ENCODE peak calls at places on chromosomes 12 and 14, in ten cellular contexts. One of them, this sample, is unnamed.

GRCh38 chr14:72928872-72929271 is 2.6 kb downstream of the DCAF4 start:
- DNase-seq in tibial nerve: no peak
- DNase-seq in mucosa of descending colon: no peak
- DNase-seq in K562: no peak
- DNase-seq in gastrocnemius medialis: no peak
- DNase-seq in astrocyte: no peak
- DNase-seq in A549: no peak
- DNase-seq in tibial artery: no peak
- DNase-seq in A673: no peak
- DNase-seq in right lobe of liver: no peak
- DNase-seq in this sample: no peak

GRCh38 chr12:28507055-28507454 is 316.8 kb downstream of the CCDC91 start:
- DNase-seq in tibial nerve: no peak
- DNase-seq in mucosa of descending colon: no peak
- DNase-seq in K562: no peak
- DNase-seq in gastrocnemius medialis: no peak
- DNase-seq in astrocyte: peak; percentile 82
- DNase-seq in A549: no peak
- DNase-seq in tibial artery: no peak
- DNase-seq in A673: no peak
- DNase-seq in right lobe of liver: no peak
- DNase-seq in this sample: peak; percentile 43

GRCh38 chr12:102463659-102464249 is 16.6 kb downstream of the IGF1 start:
- DNase-seq in tibial nerve: no peak
- DNase-seq in mucosa of descending colon: no peak
- DNase-seq in K562: no peak
- DNase-seq in gastrocnemius medialis: no peak
- DNase-seq in astrocyte: no peak
- DNase-seq in A549: no peak
- DNase-seq in tibial artery: no peak
- DNase-seq in A673: no peak
- DNase-seq in right lobe of liver: no peak
- DNase-seq in this sample: no peak

GRCh38 chr14:71324767-71325272 is 417.6 kb downstream of the PCNX1 start:
- DNase-seq in tibial nerve: no peak
- DNase-seq in mucosa of descending colon: no peak
- DNase-seq in K562: peak; percentile 78
- DNase-seq in gastrocnemius medialis: no peak
- DNase-seq in astrocyte: no peak
- DNase-seq in A549: no peak
- DNase-seq in tibial artery: no peak
- DNase-seq in A673: peak; percentile 81
- DNase-seq in right lobe of liver: no peak
- DNase-seq in this sample: no peak

GRCh38 chr12:25648460-25648859 is 95.4 kb upstream of the LMNTD1 start:
- DNase-seq in tibial nerve: no peak
- DNase-seq in mucosa of descending colon: no peak
- DNase-seq in K562: no peak
- DNase-seq in gastrocnemius medialis: peak; percentile 3
- DNase-seq in astrocyte: peak; percentile 71
- DNase-seq in A549: peak; percentile 24
- DNase-seq in tibial artery: peak; percentile 31
- DNase-seq in A673: peak; percentile 52
- DNase-seq in right lobe of liver: no peak
- DNase-seq in this sample: no peak

GRCh38 chr14:96586921-96587822 is 85.0 kb downstream of the PAPOLA start:
- DNase-seq in tibial nerve: no peak
- DNase-seq in mucosa of descending colon: no peak
- DNase-seq in K562: no peak
- DNase-seq in gastrocnemius medialis: no peak
- DNase-seq in astrocyte: no peak
- DNase-seq in A549: no peak
- DNase-seq in tibial artery: no peak
- DNase-seq in A673: no peak
- DNase-seq in right lobe of liver: no peak
- DNase-seq in this sample: no peak

GRCh38 chr14:37720131-37720530 is 124.7 kb downstream of the TTC6 start:
- DNase-seq in tibial nerve: no peak
- DNase-seq in mucosa of descending colon: no peak
- DNase-seq in K562: no peak
- DNase-seq in gastrocnemius medialis: no peak
- DNase-seq in astrocyte: no peak
- DNase-seq in A549: no peak
- DNase-seq in tibial artery: no peak
- DNase-seq in A673: no peak
- DNase-seq in right lobe of liver: no peak
- DNase-seq in this sample: no peak

GRCh38 chr12:96906849-96907664 is at the start of gene NEDD1:
- DNase-seq in tibial nerve: peak; percentile 72
- DNase-seq in mucosa of descending colon: peak; percentile 91
- DNase-seq in K562: peak; percentile 95
- DNase-seq in gastrocnemius medialis: peak; percentile 50
- DNase-seq in astrocyte: peak; percentile 55
- DNase-seq in A549: peak; percentile 75
- DNase-seq in tibial artery: peak; percentile 79
- DNase-seq in A673: peak; percentile 80
- DNase-seq in right lobe of liver: peak; percentile 89
- DNase-seq in this sample: peak; percentile 85

GRCh38 chr12:54220092-54220557 is 31.3 kb upstream of the SMUG1 start:
- DNase-seq in tibial nerve: peak; percentile 83
- DNase-seq in mucosa of descending colon: no peak
- DNase-seq in K562: peak; percentile 88
- DNase-seq in gastrocnemius medialis: no peak
- DNase-seq in astrocyte: peak; percentile 36
- DNase-seq in A549: peak; percentile 61
- DNase-seq in tibial artery: peak; percentile 69
- DNase-seq in A673: peak; percentile 88
- DNase-seq in right lobe of liver: peak; percentile 60
- DNase-seq in this sample: peak; percentile 59

GRCh38 chr14:95830386-95830785 is 46.2 kb upstream of the TUNAR start:
- DNase-seq in tibial nerve: no peak
- DNase-seq in mucosa of descending colon: no peak
- DNase-seq in K562: no peak
- DNase-seq in gastrocnemius medialis: no peak
- DNase-seq in astrocyte: no peak
- DNase-seq in A549: no peak
- DNase-seq in tibial artery: no peak
- DNase-seq in A673: no peak
- DNase-seq in right lobe of liver: no peak
- DNase-seq in this sample: peak; percentile 9

GRCh38 chr12:26749781-26750180 is 83.2 kb downstream of the ITPR2 start:
- DNase-seq in tibial nerve: no peak
- DNase-seq in mucosa of descending colon: no peak
- DNase-seq in K562: no peak
- DNase-seq in gastrocnemius medialis: no peak
- DNase-seq in astrocyte: no peak
- DNase-seq in A549: no peak
- DNase-seq in tibial artery: no peak
- DNase-seq in A673: no peak
- DNase-seq in right lobe of liver: no peak
- DNase-seq in this sample: no peak

GRCh38 chr12:68477256-68477655 is 133.4 kb upstream of the RAP1B start:
- DNase-seq in tibial nerve: no peak
- DNase-seq in mucosa of descending colon: no peak
- DNase-seq in K562: no peak
- DNase-seq in gastrocnemius medialis: no peak
- DNase-seq in astrocyte: peak; percentile 53
- DNase-seq in A549: no peak
- DNase-seq in tibial artery: no peak
- DNase-seq in A673: no peak
- DNase-seq in right lobe of liver: no peak
- DNase-seq in this sample: no peak

GRCh38 chr12:47576256-47576655 is 129.6 kb downstream of the RPAP3 start:
- DNase-seq in tibial nerve: no peak
- DNase-seq in mucosa of descending colon: no peak
- DNase-seq in K562: no peak
- DNase-seq in gastrocnemius medialis: no peak
- DNase-seq in astrocyte: no peak
- DNase-seq in A549: no peak
- DNase-seq in tibial artery: no peak
- DNase-seq in A673: no peak
- DNase-seq in right lobe of liver: no peak
- DNase-seq in this sample: no peak

GRCh38 chr12:32541754-32542374 is 137.2 kb upstream of the DNM1L start:
- DNase-seq in tibial nerve: no peak
- DNase-seq in mucosa of descending colon: no peak
- DNase-seq in K562: no peak
- DNase-seq in gastrocnemius medialis: no peak
- DNase-seq in astrocyte: no peak
- DNase-seq in A549: no peak
- DNase-seq in tibial artery: no peak
- DNase-seq in A673: no peak
- DNase-seq in right lobe of liver: no peak
- DNase-seq in this sample: no peak

GRCh38 chr14:67569011-67569650 is 30.9 kb downstream of the PIGH start:
- DNase-seq in tibial nerve: no peak
- DNase-seq in mucosa of descending colon: no peak
- DNase-seq in K562: no peak
- DNase-seq in gastrocnemius medialis: no peak
- DNase-seq in astrocyte: no peak
- DNase-seq in A549: no peak
- DNase-seq in tibial artery: no peak
- DNase-seq in A673: no peak
- DNase-seq in right lobe of liver: no peak
- DNase-seq in this sample: peak; percentile 26

GRCh38 chr12:113310489-113310888 is 24.4 kb downstream of the SLC8B1 start:
- DNase-seq in tibial nerve: no peak
- DNase-seq in mucosa of descending colon: no peak
- DNase-seq in K562: peak; percentile 38
- DNase-seq in gastrocnemius medialis: no peak
- DNase-seq in astrocyte: no peak
- DNase-seq in A549: no peak
- DNase-seq in tibial artery: no peak
- DNase-seq in A673: peak; percentile 44
- DNase-seq in right lobe of liver: no peak
- DNase-seq in this sample: no peak

GRCh38 chr12:15700595-15700994 is 88.6 kb downstream of the EPS8 start:
- DNase-seq in tibial nerve: no peak
- DNase-seq in mucosa of descending colon: no peak
- DNase-seq in K562: peak; percentile 4
- DNase-seq in gastrocnemius medialis: no peak
- DNase-seq in astrocyte: peak; percentile 96
- DNase-seq in A549: no peak
- DNase-seq in tibial artery: no peak
- DNase-seq in A673: peak; percentile 72
- DNase-seq in right lobe of liver: no peak
- DNase-seq in this sample: no peak
- H3K4me3 ChIP-seq in tibial nerve: no peak overlapping the region
- H3K4me3 ChIP-seq in mucosa of descending colon: no peak overlapping the region
- H3K4me3 ChIP-seq in K562: no peak overlapping the region
- H3K4me3 ChIP-seq in gastrocnemius medialis: no peak overlapping the region
- H3K4me3 ChIP-seq in astrocyte: no peak overlapping the region
- H3K4me3 ChIP-seq in A549: no peak overlapping the region
- H3K4me3 ChIP-seq in tibial artery: no peak overlapping the region
- H3K4me3 ChIP-seq in A673: no peak overlapping the region
- H3K4me3 ChIP-seq in right lobe of liver: no peak overlapping the region
- H3K4me3 ChIP-seq in this sample: no peak overlapping the region

GRCh38 chr12:75439930-75440329 is 40.6 kb upstream of the GLIPR1 start:
- DNase-seq in tibial nerve: no peak
- DNase-seq in mucosa of descending colon: no peak
- DNase-seq in K562: no peak
- DNase-seq in gastrocnemius medialis: no peak
- DNase-seq in astrocyte: no peak
- DNase-seq in A549: no peak
- DNase-seq in tibial artery: no peak
- DNase-seq in A673: no peak
- DNase-seq in right lobe of liver: no peak
- DNase-seq in this sample: no peak

GRCh38 chr12:75438052-75438754 is 42.4 kb upstream of the GLIPR1 start:
- DNase-seq in tibial nerve: no peak
- DNase-seq in mucosa of descending colon: no peak
- DNase-seq in K562: no peak
- DNase-seq in gastrocnemius medialis: no peak
- DNase-seq in astrocyte: no peak
- DNase-seq in A549: no peak
- DNase-seq in tibial artery: peak; percentile 22
- DNase-seq in A673: no peak
- DNase-seq in right lobe of liver: no peak
- DNase-seq in this sample: no peak

GRCh38 chr12:75439048-75439447 is 41.5 kb upstream of the GLIPR1 start:
- DNase-seq in tibial nerve: no peak
- DNase-seq in mucosa of descending colon: no peak
- DNase-seq in K562: no peak
- DNase-seq in gastrocnemius medialis: no peak
- DNase-seq in astrocyte: peak; percentile 36
- DNase-seq in A549: no peak
- DNase-seq in tibial artery: no peak
- DNase-seq in A673: no peak
- DNase-seq in right lobe of liver: no peak
- DNase-seq in this sample: no peak

DNA sequence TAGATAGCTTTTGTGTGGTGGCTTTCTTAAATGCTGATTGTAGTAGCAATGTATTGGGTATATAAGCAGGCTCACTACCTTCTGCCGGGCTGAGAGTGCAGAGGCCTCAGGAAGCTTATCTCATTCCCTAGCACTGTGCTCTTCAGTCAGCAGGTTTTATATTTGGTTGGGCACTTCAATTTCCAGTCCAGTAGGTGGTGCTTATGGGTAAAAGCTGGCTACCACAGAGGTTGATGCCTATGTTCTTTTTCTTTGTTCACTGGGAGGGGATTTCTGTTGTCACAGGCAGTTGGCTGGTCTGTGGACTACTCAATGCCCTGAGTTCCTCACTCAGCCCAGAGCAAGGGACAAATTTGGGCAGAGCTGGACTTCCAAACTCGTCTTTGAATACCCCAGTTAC is 43.0 kb upstream of the GLIPR1 start:
- DNase-seq in tibial nerve: no peak
- DNase-seq in mucosa of descending colon: no peak
- DNase-seq in K562: no peak
- DNase-seq in gastrocnemius medialis: no peak
- DNase-seq in astrocyte: peak; percentile 25
- DNase-seq in A549: no peak
- DNase-seq in tibial artery: no peak
- DNase-seq in A673: peak; percentile 19
- DNase-seq in right lobe of liver: no peak
- DNase-seq in this sample: no peak
- H3K4me1 ChIP-seq in tibial nerve: no peaks in the 10 kb centered on the region
- H3K4me1 ChIP-seq in mucosa of descending colon: no peaks in the 10 kb centered on the region
- H3K4me1 ChIP-seq in K562: no peaks in the 10 kb centered on the region
- H3K4me1 ChIP-seq in gastrocnemius medialis: no peaks in the 10 kb centered on the region
- H3K4me1 ChIP-seq in astrocyte: no peaks in the 10 kb centered on the region
- H3K4me1 ChIP-seq in A549: peaks cover 4% of the 10 kb centered on the region
- H3K4me1 ChIP-seq in tibial artery: no peaks in the 10 kb centered on the region
- H3K4me1 ChIP-seq in A673: no peaks in the 10 kb centered on the region
- H3K4me1 ChIP-seq in right lobe of liver: no peaks in the 10 kb centered on the region
- H3K4me1 ChIP-seq in this sample: no peaks in the 10 kb centered on the region

GRCh38 chr12:85835810-85836715 is at the start of gene RASSF9:
- DNase-seq in tibial nerve: peak; percentile 56
- DNase-seq in mucosa of descending colon: no peak
- DNase-seq in K562: no peak
- DNase-seq in gastrocnemius medialis: peak; percentile 13
- DNase-seq in astrocyte: peak; percentile 94
- DNase-seq in A549: no peak
- DNase-seq in tibial artery: peak; percentile 66
- DNase-seq in A673: peak; percentile 39
- DNase-seq in right lobe of liver: peak; percentile 58
- DNase-seq in this sample: no peak
- H3K4me3 ChIP-seq in tibial nerve: peak within 1 kb of the TSS; percentile 24
- H3K4me3 ChIP-seq in mucosa of descending colon: no peak within 1 kb of the TSS
- H3K4me3 ChIP-seq in K562: no peak within 1 kb of the TSS
- H3K4me3 ChIP-seq in gastrocnemius medialis: peak within 1 kb of the TSS; percentile 57
- H3K4me3 ChIP-seq in astrocyte: peak within 1 kb of the TSS; percentile 72
- H3K4me3 ChIP-seq in A549: peak within 1 kb of the TSS; percentile 42
- H3K4me3 ChIP-seq in tibial artery: peak within 1 kb of the TSS; percentile 56
- H3K4me3 ChIP-seq in A673: no peak within 1 kb of the TSS
- H3K4me3 ChIP-seq in right lobe of liver: peak within 1 kb of the TSS; percentile 0
- H3K4me3 ChIP-seq in this sample: peak within 1 kb of the TSS; percentile 42

GRCh38 chr12:11739980-11740379 is 90.5 kb downstream of the ETV6 start:
- DNase-seq in tibial nerve: no peak
- DNase-seq in mucosa of descending colon: no peak
- DNase-seq in K562: no peak
- DNase-seq in gastrocnemius medialis: no peak
- DNase-seq in astrocyte: no peak
- DNase-seq in A549: no peak
- DNase-seq in tibial artery: no peak
- DNase-seq in A673: no peak
- DNase-seq in right lobe of liver: no peak
- DNase-seq in this sample: no peak
- H3K4me1 ChIP-seq in tibial nerve: no peaks in the 10 kb centered on the region
- H3K4me1 ChIP-seq in mucosa of descending colon: peaks cover 3% of the 10 kb centered on the region
- H3K4me1 ChIP-seq in K562: no peaks in the 10 kb centered on the region
- H3K4me1 ChIP-seq in gastrocnemius medialis: no peaks in the 10 kb centered on the region
- H3K4me1 ChIP-seq in astrocyte: peaks cover 5% of the 10 kb centered on the region
- H3K4me1 ChIP-seq in A549: peaks cover 7% of the 10 kb centered on the region
- H3K4me1 ChIP-seq in tibial artery: no peaks in the 10 kb centered on the region
- H3K4me1 ChIP-seq in A673: peaks cover 9% of the 10 kb centered on the region
- H3K4me1 ChIP-seq in right lobe of liver: no peaks in the 10 kb centered on the region
- H3K4me1 ChIP-seq in this sample: no peaks in the 10 kb centered on the region